ENCODE peak calls at places on chromosome 2, in six cellular contexts. One of them, this sample, is unnamed.

GRCh38 chr2:224222320-224222719 is 179.6 kb downstream of the FAM124B start:
- DNase-seq in H1: no peak
- DNase-seq in mesenchymal stem cell: peak; percentile 28
- DNase-seq in neuronal stem cell: no peak
- DNase-seq in H9: no peak
- DNase-seq in IMR-90: peak; percentile 8
- DNase-seq in this sample: no peak

GRCh38 chr2:52960891-52961290 is 806.7 kb upstream of the CHAC2 start:
- DNase-seq in H1: no peak
- DNase-seq in neuronal stem cell: no peak
- DNase-seq in IMR-90: no peak
- DNase-seq in mesenchymal stem cell: no peak
- DNase-seq in H9: no peak
- DNase-seq in this sample: no peak

GRCh38 chr2:62423883-62424458 is 82.0 kb downstream of the TMEM17 start:
- DNase-seq in H9: no peak
- DNase-seq in H1: no peak
- DNase-seq in IMR-90: no peak
- DNase-seq in neuronal stem cell: no peak
- DNase-seq in mesenchymal stem cell: no peak
- DNase-seq in this sample: no peak

GRCh38 chr2:198054299-198054698 is 249.9 kb downstream of the PLCL1 start:
- DNase-seq in IMR-90: peak; percentile 37
- DNase-seq in H9: peak; percentile 51
- DNase-seq in H1: peak; percentile 13
- DNase-seq in mesenchymal stem cell: peak; percentile 47
- DNase-seq in neuronal stem cell: peak; percentile 15
- DNase-seq in this sample: peak; percentile 52

GRCh38 chr2:216685327-216685875 is 9.9 kb downstream of the IGFBP5 start:
- DNase-seq in mesenchymal stem cell: no peak
- DNase-seq in H9: no peak
- DNase-seq in IMR-90: no peak
- DNase-seq in neuronal stem cell: no peak
- DNase-seq in H1: no peak
- DNase-seq in this sample: no peak

GRCh38 chr2:149314687-149315086 is 15.7 kb upstream of the LYPD6 start:
- DNase-seq in IMR-90: no peak
- DNase-seq in neuronal stem cell: no peak
- DNase-seq in mesenchymal stem cell: no peak
- DNase-seq in H9: peak; percentile 47
- DNase-seq in H1: no peak
- DNase-seq in this sample: no peak

GRCh38 chr2:230677182-230677946 is 35.3 kb upstream of the CAB39 start:
- DNase-seq in H9: no peak
- DNase-seq in neuronal stem cell: no peak
- DNase-seq in mesenchymal stem cell: no peak
- DNase-seq in IMR-90: peak; percentile 73
- DNase-seq in H1: no peak
- DNase-seq in this sample: peak; percentile 87

GRCh38 chr2:27051902-27052645 is 606 bp downstream of the AGBL5 start:
- DNase-seq in IMR-90: no peak
- DNase-seq in H9: peak; percentile 37
- DNase-seq in neuronal stem cell: no peak
- DNase-seq in H1: no peak
- DNase-seq in mesenchymal stem cell: peak; percentile 20
- DNase-seq in this sample: no peak

GRCh38 chr2:70328921-70329561 is 27.2 kb upstream of the FAM136A start:
- DNase-seq in H9: peak; percentile 59
- DNase-seq in IMR-90: no peak
- DNase-seq in mesenchymal stem cell: no peak
- DNase-seq in neuronal stem cell: no peak
- DNase-seq in H1: peak; percentile 23
- DNase-seq in this sample: peak; percentile 83

GRCh38 chr2:153872311-153873061 is 764 bp downstream of the GALNT13 start:
- DNase-seq in mesenchymal stem cell: no peak
- DNase-seq in H1: no peak
- DNase-seq in IMR-90: no peak
- DNase-seq in neuronal stem cell: no peak
- DNase-seq in H9: peak; percentile 36
- DNase-seq in this sample: no peak

GRCh38 chr2:165839610-165840009 is 45.6 kb upstream of the GALNT3 start:
- DNase-seq in neuronal stem cell: no peak
- DNase-seq in H9: no peak
- DNase-seq in mesenchymal stem cell: peak; percentile 8
- DNase-seq in H1: no peak
- DNase-seq in IMR-90: peak; percentile 81
- DNase-seq in this sample: peak; percentile 92

GRCh38 chr2:144277622-144278354 is 242.1 kb downstream of the ZEB2 start:
- DNase-seq in neuronal stem cell: no peak
- DNase-seq in H9: no peak
- DNase-seq in IMR-90: no peak
- DNase-seq in mesenchymal stem cell: no peak
- DNase-seq in H1: no peak
- DNase-seq in this sample: no peak

GRCh38 chr2:233118601-233119000 is 58.5 kb downstream of the INPP5D start:
- DNase-seq in neuronal stem cell: no peak
- DNase-seq in H1: no peak
- DNase-seq in mesenchymal stem cell: no peak
- DNase-seq in IMR-90: no peak
- DNase-seq in H9: no peak
- DNase-seq in this sample: no peak

GRCh38 chr2:236167297-236168109 is 683 bp downstream of the GBX2 start:
- DNase-seq in IMR-90: peak; percentile 42
- DNase-seq in H1: no peak
- DNase-seq in mesenchymal stem cell: peak; percentile 42
- DNase-seq in neuronal stem cell: peak; percentile 61
- DNase-seq in H9: no peak
- DNase-seq in this sample: no peak

GRCh38 chr2:119476301-119477117 is 44.9 kb downstream of the TMEM37 start:
- DNase-seq in mesenchymal stem cell: peak; percentile 50
- DNase-seq in IMR-90: peak; percentile 36
- DNase-seq in H9: peak; percentile 93
- DNase-seq in neuronal stem cell: peak; percentile 56
- DNase-seq in H1: peak; percentile 67
- DNase-seq in this sample: peak; percentile 71

GRCh38 chr2:146412625-146413024 is 1432.2 kb upstream of the ACVR2A start:
- DNase-seq in IMR-90: no peak
- DNase-seq in H1: peak; percentile 17
- DNase-seq in mesenchymal stem cell: no peak
- DNase-seq in H9: peak; percentile 77
- DNase-seq in neuronal stem cell: no peak
- DNase-seq in this sample: no peak

GRCh38 chr2:79359419-79359818 is 153.4 kb upstream of the CTNNA2 start:
- DNase-seq in H1: no peak
- DNase-seq in IMR-90: no peak
- DNase-seq in neuronal stem cell: no peak
- DNase-seq in mesenchymal stem cell: no peak
- DNase-seq in H9: no peak
- DNase-seq in this sample: no peak

GRCh38 chr2:234950730-234951385 is 959 bp upstream of the SH3BP4 start:
- DNase-seq in H9: no peak
- DNase-seq in H1: no peak
- DNase-seq in neuronal stem cell: no peak
- DNase-seq in mesenchymal stem cell: peak; percentile 79
- DNase-seq in IMR-90: peak; percentile 64
- DNase-seq in this sample: peak; percentile 97
- H3K4ac ChIP-seq in H9: no peak overlapping the region
- H3K4ac ChIP-seq in H1: no peak overlapping the region
- H3K4ac ChIP-seq in neuronal stem cell: no peak overlapping the region
- H3K4ac ChIP-seq in mesenchymal stem cell: peak overlapping the region; percentile 99
- H3K4ac ChIP-seq in IMR-90: peak overlapping the region; percentile 97
- H3K4ac ChIP-seq in this sample: no peak overlapping the region

DNA sequence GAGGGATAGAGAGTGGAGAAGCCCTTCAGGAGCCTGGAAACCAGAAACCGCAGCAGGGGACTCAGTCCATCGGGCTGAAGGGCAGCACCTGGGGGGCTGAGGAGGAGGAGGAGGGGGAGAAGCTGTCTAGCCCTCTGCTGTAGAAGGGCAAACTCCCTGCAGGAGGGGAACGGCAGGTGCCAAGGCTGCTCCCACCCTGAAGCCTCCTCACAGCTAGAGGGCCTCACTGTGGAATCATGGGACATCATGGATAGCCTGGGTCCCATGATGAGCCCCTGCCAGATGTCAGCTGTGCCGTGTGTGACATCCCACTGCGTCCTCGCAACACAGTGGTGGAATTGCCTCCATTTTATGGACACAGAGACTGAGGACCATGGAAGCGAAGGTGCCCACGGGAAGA is 458 bp downstream of the MYO7B start:
- DNase-seq in neuronal stem cell: no peak
- DNase-seq in H9: no peak
- DNase-seq in mesenchymal stem cell: no peak
- DNase-seq in IMR-90: no peak
- DNase-seq in H1: no peak
- DNase-seq in this sample: no peak
- H3K14ac ChIP-seq in neuronal stem cell: no peak overlapping the region
- H3K14ac ChIP-seq in H9: no peak overlapping the region
- H3K14ac ChIP-seq in mesenchymal stem cell: no peak overlapping the region
- H3K14ac ChIP-seq in IMR-90: no peak overlapping the region
- H3K14ac ChIP-seq in H1: no peak overlapping the region
- H3K14ac ChIP-seq in this sample: no peak overlapping the region

GRCh38 chr2:30336978-30337841 is 105.9 kb downstream of the LBH start:
- DNase-seq in IMR-90: peak; percentile 36
- DNase-seq in H1: no peak
- DNase-seq in H9: no peak
- DNase-seq in mesenchymal stem cell: peak; percentile 73
- DNase-seq in neuronal stem cell: no peak
- DNase-seq in this sample: no peak

GRCh38 chr2:30334738-30335426 is 103.5 kb downstream of the LBH start:
- DNase-seq in neuronal stem cell: no peak
- DNase-seq in IMR-90: no peak
- DNase-seq in H1: no peak
- DNase-seq in mesenchymal stem cell: no peak
- DNase-seq in H9: peak; percentile 37
- DNase-seq in this sample: no peak

GRCh38 chr2:30338475-30338874 is 107.1 kb downstream of the LBH start:
- DNase-seq in neuronal stem cell: no peak
- DNase-seq in H9: no peak
- DNase-seq in mesenchymal stem cell: no peak
- DNase-seq in IMR-90: no peak
- DNase-seq in H1: no peak
- DNase-seq in this sample: no peak

GRCh38 chr2:30339071-30339470 is 107.7 kb downstream of the LBH start:
- DNase-seq in mesenchymal stem cell: no peak
- DNase-seq in IMR-90: no peak
- DNase-seq in H1: no peak
- DNase-seq in neuronal stem cell: no peak
- DNase-seq in H9: no peak
- DNase-seq in this sample: no peak

GRCh38 chr2:30335981-30336538 is 104.7 kb downstream of the LBH start:
- DNase-seq in neuronal stem cell: no peak
- DNase-seq in mesenchymal stem cell: no peak
- DNase-seq in H9: no peak
- DNase-seq in IMR-90: no peak
- DNase-seq in H1: no peak
- DNase-seq in this sample: no peak
- H2AK5ac ChIP-seq in neuronal stem cell: no peak overlapping the region
- H2AK5ac ChIP-seq in mesenchymal stem cell: no peak overlapping the region
- H2AK5ac ChIP-seq in H9: no peak overlapping the region
- H2AK5ac ChIP-seq in IMR-90: no peak overlapping the region
- H2AK5ac ChIP-seq in H1: no peak overlapping the region
- H2AK5ac ChIP-seq in this sample: no peak overlapping the region

GRCh38 chr2:113178891-113179290 is 5.1 kb downstream of the PSD4 start:
- DNase-seq in H1: no peak
- DNase-seq in neuronal stem cell: no peak
- DNase-seq in IMR-90: no peak
- DNase-seq in H9: no peak
- DNase-seq in mesenchymal stem cell: no peak
- DNase-seq in this sample: no peak
- H3K4ac ChIP-seq in H1: no peak overlapping the region
- H3K4ac ChIP-seq in neuronal stem cell: no peak overlapping the region
- H3K4ac ChIP-seq in IMR-90: no peak overlapping the region
- H3K4ac ChIP-seq in H9: no peak overlapping the region
- H3K4ac ChIP-seq in mesenchymal stem cell: no peak overlapping the region
- H3K4ac ChIP-seq in this sample: peak overlapping the region; percentile 22

This sample was measured in trophoblast cell.